ENCODE peak calls at places on chromosomes 3 and 15, in seven cellular contexts. J, S, L, R, Q, X and K are unnamed samples.

GRCh38 chr3:15454965-15455364 is 27.6 kb downstream of the EAF1 start:
- DNase-seq in J (no peak), S (no peak), L (no peak), R (no peak), Q (no peak), X (no peak), K (no peak)

GRCh38 chr3:134030382-134030753 is 643 bp upstream of the SLCO2A1 start:
- DNase-seq in J (no peak), S (no peak), L (no peak), R (no peak), Q (no peak), X (no peak), K (no peak)

GRCh38 chr15:73924258-73924921 is 1.9 kb upstream of the LOXL1 start:
- DNase-seq in J (peak), S (peak), L (no peak), R (peak), Q (peak), X (no peak), K (peak)

GRCh38 chr3:133384331-133385027 is 15.4 kb upstream of the BFSP2 start:
- DNase-seq in J (peak), S (peak), L (no peak), R (peak), Q (no peak), X (peak), K (peak)

GRCh38 chr3:16319307-16319706 is 54.3 kb downstream of the OXNAD1 start:
- DNase-seq in J (no peak), S (peak), L (peak), R (no peak), Q (no peak), X (no peak), K (no peak)

GRCh38 chr15:62845239-62846126 is 197.1 kb upstream of the TPM1 start:
- DNase-seq in J (no peak), S (peak), L (no peak), R (peak), Q (no peak), X (no peak), K (no peak)

GRCh38 chr15:52804526-52805081 is 14.5 kb upstream of the ONECUT1 start:
- DNase-seq in J (no peak), S (no peak), L (no peak), R (no peak), Q (no peak), X (no peak), K (no peak)

GRCh38 chr3:128846501-128846900 is 32.9 kb upstream of the ACAD9 start:
- DNase-seq in J (no peak), S (no peak), L (no peak), R (no peak), Q (no peak), X (no peak), K (no peak)

GRCh38 chr3:54835701-54836100 is 92.2 kb downstream of the LRTM1 start:
- DNase-seq in J (no peak), S (no peak), L (no peak), R (no peak), Q (no peak), X (no peak), K (no peak)

GRCh38 chr15:89774492-89774891 is 1.6 kb upstream of the MESP2 start:
- DNase-seq in J (no peak), S (no peak), L (no peak), R (no peak), Q (no peak), X (no peak), K (no peak)

GRCh38 chr3:127764841-127765362 is 57.4 kb downstream of the MGLL start:
- DNase-seq in J (no peak), S (no peak), L (no peak), R (peak), Q (no peak), X (no peak), K (no peak)

GRCh38 chr3:192928720-192929119 is 11.1 kb upstream of the MB21D2 start:
- DNase-seq in J (no peak), S (peak), L (no peak), R (no peak), Q (no peak), X (no peak), K (no peak)

GRCh38 chr3:65334045-65334665 is 646.4 kb upstream of the ADAMTS9 start:
- DNase-seq in J (peak), S (no peak), L (no peak), R (no peak), Q (peak), X (no peak), K (no peak)

GRCh38 chr3:69197455-69197854 is 75.1 kb upstream of the LMOD3 start:
- DNase-seq in J (no peak), S (no peak), L (no peak), R (no peak), Q (no peak), X (no peak), K (no peak)

GRCh38 chr15:70111203-70112017 is 13.7 kb upstream of the TLE3 start:
- DNase-seq in J (peak), S (peak), L (no peak), R (peak), Q (peak), X (no peak), K (peak)

GRCh38 chr3:150090006-150090405 is 119.3 kb upstream of the PFN2 start:
- DNase-seq in J (no peak), S (no peak), L (no peak), R (peak), Q (no peak), X (no peak), K (no peak)